ENCODE peak calls at places on chromosomes 2 and 18, in four cellular contexts. One of them, this sample, is unnamed.

GRCh38 chr2:5401258-5401657 is 290.9 kb upstream of the SOX11 start:
- DNase-seq in EL: no peak
- DNase-seq in CD8-positive, alpha-beta T cell: no peak
- DNase-seq in CD8-positive, alpha-beta memory T cell: no peak
- DNase-seq in this sample: no peak

GRCh38 chr2:134253117-134253704 is 661 bp upstream of the MGAT5 start:
- DNase-seq in EL: no peak
- DNase-seq in CD8-positive, alpha-beta T cell: no peak
- DNase-seq in CD8-positive, alpha-beta memory T cell: no peak
- DNase-seq in this sample: no peak

GRCh38 chr2:33316314-33316713 is 160.1 kb upstream of the RASGRP3 start:
- DNase-seq in EL: no peak
- DNase-seq in CD8-positive, alpha-beta T cell: no peak
- DNase-seq in CD8-positive, alpha-beta memory T cell: no peak
- DNase-seq in this sample: no peak

GRCh38 chr2:228446732-228447131 is 265.2 kb upstream of the SPHKAP start:
- DNase-seq in EL: peak
- DNase-seq in CD8-positive, alpha-beta T cell: no peak
- DNase-seq in CD8-positive, alpha-beta memory T cell: no peak
- DNase-seq in this sample: no peak

GRCh38 chr2:237431372-237431771 is 17.4 kb upstream of the COL6A3 start:
- DNase-seq in EL: peak
- DNase-seq in CD8-positive, alpha-beta T cell: no peak
- DNase-seq in CD8-positive, alpha-beta memory T cell: no peak
- DNase-seq in this sample: peak

GRCh38 chr18:36186461-36187137 is 698 bp upstream of the MOCOS start:
- DNase-seq in EL: peak
- DNase-seq in CD8-positive, alpha-beta T cell: no peak
- DNase-seq in CD8-positive, alpha-beta memory T cell: no peak
- DNase-seq in this sample: no peak

GRCh38 chr18:23540867-23541266 is 37.6 kb downstream of the RMC1 start:
- DNase-seq in EL: no peak
- DNase-seq in CD8-positive, alpha-beta T cell: no peak
- DNase-seq in CD8-positive, alpha-beta memory T cell: no peak
- DNase-seq in this sample: peak

GRCh38 chr2:239874636-239875356 is 150.3 kb downstream of the NDUFA10 start:
- DNase-seq in EL: no peak
- DNase-seq in CD8-positive, alpha-beta T cell: no peak
- DNase-seq in CD8-positive, alpha-beta memory T cell: no peak
- DNase-seq in this sample: no peak

GRCh38 chr18:68462148-68462547 is 252.8 kb downstream of the TMX3 start:
- DNase-seq in EL: no peak
- DNase-seq in CD8-positive, alpha-beta T cell: no peak
- DNase-seq in CD8-positive, alpha-beta memory T cell: no peak
- DNase-seq in this sample: peak

GRCh38 chr2:10844083-10844482 is 31.5 kb upstream of the PDIA6 start:
- DNase-seq in EL: peak
- DNase-seq in CD8-positive, alpha-beta T cell: no peak
- DNase-seq in CD8-positive, alpha-beta memory T cell: no peak
- DNase-seq in this sample: peak

GRCh38 chr2:200728630-200729029 is 83.1 kb upstream of the BZW1 start:
- DNase-seq in EL: no peak
- DNase-seq in CD8-positive, alpha-beta T cell: no peak
- DNase-seq in CD8-positive, alpha-beta memory T cell: no peak
- DNase-seq in this sample: peak

GRCh38 chr2:45938649-45939511 is 287.4 kb downstream of the PRKCE start:
- DNase-seq in EL: peak
- DNase-seq in CD8-positive, alpha-beta T cell: no peak
- DNase-seq in CD8-positive, alpha-beta memory T cell: no peak
- DNase-seq in this sample: peak

GRCh38 chr2:10043256-10043905 is at the start of gene KLF11:
- DNase-seq in EL: peak
- DNase-seq in CD8-positive, alpha-beta T cell: peak
- DNase-seq in CD8-positive, alpha-beta memory T cell: peak
- DNase-seq in this sample: peak

GRCh38 chr18:38923136-38923535 is 1357.5 kb upstream of the CELF4 start:
- DNase-seq in EL: no peak
- DNase-seq in CD8-positive, alpha-beta T cell: no peak
- DNase-seq in CD8-positive, alpha-beta memory T cell: no peak
- DNase-seq in this sample: no peak

This sample was measured in iris pigment epithelial cell.